ENCODE peak calls at places on chromosome 10, in six cellular contexts. P is cardiac fibroblast, V is brain microvascular endothelial cell, C is neural crest cell, F is progenitor cell of endocrine pancreas, A is mammary epithelial cell. G is an unnamed sample.

GRCh38 chr10:28984431-28984830 is 304.4 kb upstream of the LYZL1 start:
- DNase-seq in V (peak), P (peak), F (no peak), C (no peak), A (peak), G (no peak)

GRCh38 chr10:131946321-131946751 is 35.4 kb downstream of the BNIP3 start:
- DNase-seq in V (peak), F (no peak), A (no peak), C (no peak), P (peak), G (no peak)

GRCh38 chr10:61904711-61905445 is 3.4 kb downstream of the ARID5B start:
- DNase-seq in F (no peak), V (peak), C (no peak), A (peak), P (peak), G (no peak)

GRCh38 chr10:92839191-92840085 is 8.9 kb upstream of the EXOC6 start:
- DNase-seq in A (no peak), P (peak), V (peak), F (no peak), C (peak), G (peak)

GRCh38 chr10:22700489-22700888 is 13.9 kb downstream of the PIP4K2A start:
- DNase-seq in P (no peak), A (no peak), V (no peak), C (no peak), F (no peak), G (no peak)

GRCh38 chr10:70880077-70880534 is 8.3 kb downstream of the PCBD1 start:
- DNase-seq in C (peak), A (peak), F (peak), P (peak), V (peak), G (peak)

GRCh38 chr10:49115015-49115795 is at the start of gene VSTM4:
- DNase-seq in A (no peak), P (peak), C (peak), V (peak), F (peak), G (no peak)

GRCh38 chr10:118557946-118558345 is 37.5 kb downstream of the PRLHR start:
- DNase-seq in P (peak), F (no peak), A (no peak), C (no peak), V (no peak), G (no peak)

GRCh38 chr10:78634835-78635234 is 433.9 kb upstream of the ZMIZ1 start:
- DNase-seq in A (no peak), C (no peak), F (no peak), P (no peak), V (peak), G (no peak)

GRCh38 chr10:86724445-86724844 is 32.0 kb upstream of the BMPR1A start:
- DNase-seq in C (no peak), F (no peak), V (no peak), P (no peak), A (no peak), G (no peak)

GRCh38 chr10:84333864-84334451 is 5.6 kb downstream of the CCSER2 start:
- DNase-seq in P (peak), F (no peak), V (peak), C (no peak), A (peak), G (no peak)

GRCh38 chr10:118017071-118017740 is 29.5 kb downstream of the RAB11FIP2 start:
- DNase-seq in V (no peak), P (no peak), F (no peak), A (no peak), C (no peak), G (no peak)

GRCh38 chr10:28790146-28790545 is 112.8 kb downstream of the BAMBI start:
- DNase-seq in F (no peak), P (no peak), C (no peak), A (no peak), V (no peak), G (no peak)

GRCh38 chr10:37748170-37748569 is 109.2 kb downstream of the ZNF248 start:
- DNase-seq in A (no peak), C (no peak), F (no peak), V (no peak), P (no peak), G (no peak)

GRCh38 chr10:37754538-37755323 is 102.7 kb downstream of the ZNF248 start:
- DNase-seq in P (peak), A (peak), C (no peak), F (no peak), V (peak), G (no peak)

GRCh38 chr10:37758074-37758473 is 99.3 kb downstream of the ZNF248 start:
- DNase-seq in F (no peak), A (no peak), C (no peak), P (no peak), V (no peak), G (no peak)

GRCh38 chr10:37747081-37747480 is 110.3 kb downstream of the ZNF248 start:
- DNase-seq in A (no peak), P (no peak), V (no peak), F (no peak), C (no peak), G (no peak)

GRCh38 chr10:37752309-37752875 is 105.0 kb downstream of the ZNF248 start:
- DNase-seq in V (no peak), C (no peak), F (no peak), P (no peak), A (no peak), G (no peak)
- TF ChIP-seq CTCF in V (no peak), C (no peak), F (no peak), P (no peak), A (no peak), G (no peak)

GRCh38 chr10:122068844-122069243 is 79.9 kb downstream of the TACC2 start:
- DNase-seq in F (no peak), C (no peak), V (no peak), P (no peak), A (no peak), G (no peak)
- TF ChIP-seq CTCF in F (no peak), C (no peak), V (no peak), P (no peak), A (no peak), G (no peak)

GRCh38 chr10:75238182-75239180 is 2.7 kb upstream of the COMTD1 start:
- DNase-seq in A (no peak), C (no peak), V (no peak), F (no peak), P (no peak), G (no peak)

GRCh38 chr10:75234017-75234682 is 1.6 kb downstream of the COMTD1 start:
- DNase-seq in F (peak), A (peak), V (peak), C (peak), P (peak), G (peak)

GRCh38 chr10:75235375-75236177 is at the start of gene COMTD1:
- DNase-seq in P (peak), C (peak), F (peak), A (peak), V (peak), G (peak)

GRCh38 chr10:75234683-75235374 is 928 bp downstream of the COMTD1 start:
- DNase-seq in V (no peak), P (no peak), A (peak), F (peak), C (peak), G (peak)

GRCh38 chr10:75236178-75236825 is 545 bp upstream of the COMTD1 start:
- DNase-seq in C (no peak), V (no peak), P (no peak), F (no peak), A (no peak), G (no peak)
- TF ChIP-seq CTCF in C (no peak), V (no peak), P (no peak), F (no peak), A (no peak), G (peak)

DNA sequence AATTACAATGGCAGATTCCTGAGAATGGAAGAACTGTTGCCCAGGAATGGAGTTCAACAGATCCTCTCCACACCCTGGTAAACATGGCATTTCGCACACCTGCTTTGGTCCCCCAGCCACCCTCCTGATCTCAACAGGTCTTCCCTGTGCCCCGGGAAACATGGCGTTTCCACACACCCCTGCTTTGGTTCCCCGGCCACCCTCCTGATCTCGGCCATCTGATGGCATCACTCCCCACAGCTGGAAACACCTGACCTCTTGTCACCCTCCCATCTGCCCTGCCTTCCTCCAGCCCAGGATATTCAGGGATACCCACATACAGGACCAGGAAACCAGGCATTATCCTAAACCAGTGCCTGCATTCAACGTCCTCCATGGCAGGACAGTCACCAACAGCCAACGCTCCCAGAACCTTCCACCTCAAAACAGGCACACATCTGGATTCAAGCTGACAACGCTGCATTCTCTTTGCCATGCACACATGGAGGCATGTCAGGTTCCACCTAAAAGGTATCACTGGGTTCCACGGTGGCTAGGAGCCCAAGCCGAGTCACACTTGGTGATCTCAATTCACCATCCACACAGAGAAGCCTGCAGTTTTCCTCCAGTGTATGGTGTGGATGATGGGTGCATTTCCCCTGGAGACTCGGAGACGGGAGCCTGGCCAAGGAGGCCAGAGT is 75.7 kb downstream of the DIP2C start:
- DNase-seq in P (no peak), F (no peak), A (no peak), C (no peak), V (no peak), G (no peak)
- TF ChIP-seq CTCF in P (no peak), F (no peak), A (no peak), C (no peak), V (no peak), G (no peak)

DNA sequence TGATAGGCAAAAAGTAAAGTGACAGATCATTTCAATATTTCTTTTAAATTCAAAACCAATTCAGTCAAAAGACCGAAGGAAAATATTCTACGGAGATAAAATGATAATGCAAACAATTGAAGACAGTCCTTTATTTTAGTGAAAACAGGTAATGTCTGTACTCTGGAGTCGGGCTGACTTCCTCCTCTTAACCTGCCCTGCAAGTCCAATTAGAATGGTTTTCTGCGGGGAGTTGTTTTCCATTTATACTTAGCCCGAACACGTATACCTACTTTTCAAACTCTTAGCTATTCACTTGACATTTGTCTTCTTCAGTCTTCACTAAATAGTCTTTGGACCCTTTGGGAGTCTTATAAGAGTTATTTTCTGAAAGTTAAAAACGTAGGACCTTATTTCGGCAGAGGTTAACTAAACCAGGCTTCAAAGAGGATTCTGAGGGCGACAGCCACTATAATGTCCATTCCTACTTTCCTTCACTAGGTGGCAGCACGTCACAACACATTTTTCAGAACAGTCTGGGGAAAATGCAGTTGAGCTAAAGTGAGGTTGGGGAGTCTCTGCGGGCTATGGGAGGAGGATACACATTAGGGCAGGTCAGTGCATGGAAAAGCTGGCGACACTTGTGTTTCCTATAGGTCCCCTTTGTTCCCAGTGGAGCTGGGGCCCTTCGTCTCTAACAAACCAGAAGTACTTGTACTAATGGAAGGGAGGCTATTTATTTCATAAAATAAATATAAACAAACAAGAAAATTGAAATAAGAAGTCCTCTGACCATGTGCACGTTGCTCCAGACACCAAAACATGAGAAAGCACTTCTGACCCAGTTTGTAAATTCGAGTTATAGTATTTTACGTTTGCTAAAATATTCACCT is 471.9 kb downstream of the KCNMA1 start:
- DNase-seq in A (peak), V (peak), C (peak), F (peak), P (peak), G (peak)
- TF ChIP-seq CTCF in A (peak), V (peak), C (peak), F (peak), P (peak), G (peak)

GRCh38 chr10:30855131-30855530 is 176.5 kb downstream of the ZNF438 start:
- DNase-seq in A (no peak), F (no peak), C (no peak), P (no peak), V (no peak), G (no peak)
- TF ChIP-seq CTCF in A (no peak), F (no peak), C (no peak), P (no peak), V (no peak), G (no peak)

DNA sequence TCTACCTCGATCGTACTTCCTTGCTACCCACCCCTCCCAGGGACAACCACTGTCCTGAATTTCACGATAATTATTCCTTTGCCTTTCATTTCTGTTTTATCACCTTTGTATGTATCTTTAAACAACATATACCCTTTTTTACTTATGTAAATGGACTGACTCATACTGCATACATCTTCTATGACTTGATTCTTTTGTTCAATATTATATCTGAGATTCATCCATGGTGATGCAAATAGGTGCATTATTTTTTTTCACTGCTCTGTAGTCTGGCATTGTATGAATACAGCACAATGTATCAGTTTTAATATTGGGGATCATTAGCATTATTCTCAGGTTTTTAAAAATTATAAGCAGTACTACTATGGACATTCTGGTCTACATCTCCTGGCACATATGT is 69.4 kb downstream of the ABCC2 start:
- DNase-seq in F (no peak), V (no peak), A (no peak), C (no peak), P (no peak), G (no peak)
- TF ChIP-seq CTCF in F (no peak), V (no peak), A (no peak), C (no peak), P (no peak), G (no peak)

GRCh38 chr10:24597426-24597825 is 126.3 kb downstream of the ARHGAP21 start:
- DNase-seq in F (no peak), C (no peak), V (no peak), A (no peak), P (no peak), G (no peak)

GRCh38 chr10:24597961-24598360 is 125.7 kb downstream of the ARHGAP21 start:
- DNase-seq in F (no peak), A (no peak), P (no peak), V (no peak), C (no peak), G (no peak)

GRCh38 chr10:24603333-24603732 is 120.4 kb downstream of the ARHGAP21 start:
- DNase-seq in F (no peak), C (no peak), P (peak), A (peak), V (peak), G (no peak)
- TF ChIP-seq CTCF in F (no peak), C (no peak), P (no peak), A (no peak), V (no peak), G (no peak)

G was measured in mesothelial cell of epicardium.